ENCODE peak calls at places on chromosomes 6 and 20, in five cellular contexts. One of them, this sample, is unnamed.

GRCh38 chr6:54244430-54244829 is 63.8 kb upstream of the TINAG start:
- DNase-seq in PC-3: peak; percentile 71
- DNase-seq in H9: no peak
- DNase-seq in GM23338: peak; percentile 60
- DNase-seq in CD4-positive, alpha-beta T cell: no peak
- DNase-seq in this sample: no peak

GRCh38 chr6:143325379-143326140 is 124.9 kb downstream of the ADAT2 start:
- DNase-seq in CD4-positive, alpha-beta T cell: no peak
- DNase-seq in GM23338: no peak
- DNase-seq in PC-3: peak; percentile 67
- DNase-seq in H9: no peak
- DNase-seq in this sample: peak; percentile 88

GRCh38 chr6:153090241-153090930 is 40.7 kb downstream of the RGS17 start:
- DNase-seq in CD4-positive, alpha-beta T cell: no peak
- DNase-seq in GM23338: no peak
- DNase-seq in H9: no peak
- DNase-seq in PC-3: peak; percentile 71
- DNase-seq in this sample: peak; percentile 47

GRCh38 chr20:62415354-62416111 is 8.4 kb upstream of the CABLES2 start:
- DNase-seq in H9: no peak
- DNase-seq in GM23338: no peak
- DNase-seq in CD4-positive, alpha-beta T cell: no peak
- DNase-seq in PC-3: no peak
- DNase-seq in this sample: no peak

GRCh38 chr6:75932067-75932466 is 140.4 kb downstream of the IMPG1 start:
- DNase-seq in H9: peak; percentile 61
- DNase-seq in GM23338: peak; percentile 86
- DNase-seq in CD4-positive, alpha-beta T cell: no peak
- DNase-seq in PC-3: peak; percentile 51
- DNase-seq in this sample: no peak

GRCh38 chr20:23147964-23148720 is 62.0 kb upstream of the CD93 start:
- DNase-seq in PC-3: peak; percentile 94
- DNase-seq in GM23338: no peak
- DNase-seq in H9: no peak
- DNase-seq in CD4-positive, alpha-beta T cell: no peak
- DNase-seq in this sample: peak; percentile 77

GRCh38 chr6:112941613-112942012 is 594.5 kb downstream of the RFPL4B start:
- DNase-seq in GM23338: no peak
- DNase-seq in CD4-positive, alpha-beta T cell: no peak
- DNase-seq in PC-3: no peak
- DNase-seq in H9: no peak
- DNase-seq in this sample: no peak

GRCh38 chr20:10792291-10792690 is 118.5 kb upstream of the JAG1 start:
- DNase-seq in GM23338: no peak
- DNase-seq in PC-3: no peak
- DNase-seq in H9: no peak
- DNase-seq in CD4-positive, alpha-beta T cell: no peak
- DNase-seq in this sample: no peak

DNA sequence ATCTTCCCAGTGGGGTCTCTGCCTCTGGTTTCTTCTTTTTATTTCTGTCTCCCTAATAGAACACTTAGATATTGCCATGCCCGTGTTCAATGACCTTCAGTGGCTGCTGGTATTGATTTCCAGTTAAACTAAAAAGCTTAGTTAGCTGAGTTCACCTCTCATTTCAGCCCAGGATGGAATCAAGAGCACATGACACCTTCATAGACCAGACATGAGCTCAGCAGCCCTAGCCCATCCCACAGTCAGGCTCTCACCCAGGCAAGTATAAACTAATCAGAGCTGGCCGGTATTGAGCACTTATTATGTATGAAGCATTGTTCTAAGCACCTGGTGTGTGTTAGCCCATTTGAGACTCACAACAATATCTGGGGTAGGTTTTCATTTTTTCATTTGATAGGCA is 33.7 kb upstream of the PLEKHG1 start:
- DNase-seq in PC-3: no peak
- DNase-seq in CD4-positive, alpha-beta T cell: no peak
- DNase-seq in H9: no peak
- DNase-seq in GM23338: no peak
- DNase-seq in this sample: peak; percentile 48
- H3K27ac ChIP-seq in PC-3: no peak overlapping the region
- H3K27ac ChIP-seq in CD4-positive, alpha-beta T cell: no peak overlapping the region
- H3K27ac ChIP-seq in H9: no peak overlapping the region
- H3K27ac ChIP-seq in GM23338: no peak overlapping the region
- H3K27ac ChIP-seq in this sample: no peak overlapping the region

GRCh38 chr6:159312204-159312603 is 143.0 kb downstream of the FNDC1 start:
- DNase-seq in PC-3: no peak
- DNase-seq in CD4-positive, alpha-beta T cell: no peak
- DNase-seq in H9: no peak
- DNase-seq in GM23338: no peak
- DNase-seq in this sample: no peak
- H3K27me3 ChIP-seq in PC-3: peaks cover 10% of the 10 kb centered on the region
- H3K27me3 ChIP-seq in CD4-positive, alpha-beta T cell: no peaks in the 10 kb centered on the region
- H3K27me3 ChIP-seq in H9: no peaks in the 10 kb centered on the region
- H3K27me3 ChIP-seq in GM23338: no peaks in the 10 kb centered on the region
- H3K27me3 ChIP-seq in this sample: no peaks in the 10 kb centered on the region

GRCh38 chr6:28974505-28974904 is 30.6 kb downstream of the ZNF311 start:
- DNase-seq in PC-3: no peak
- DNase-seq in CD4-positive, alpha-beta T cell: no peak
- DNase-seq in H9: no peak
- DNase-seq in GM23338: no peak
- DNase-seq in this sample: no peak
- TF ChIP-seq CTCF in PC-3: no peak
- TF ChIP-seq CTCF in CD4-positive, alpha-beta T cell: no peak
- TF ChIP-seq CTCF in H9: no peak
- TF ChIP-seq CTCF in GM23338: no peak
- TF ChIP-seq CTCF in this sample: no peak

GRCh38 chr6:4008324-4009047 is 70.5 kb downstream of the FAM217A start:
- DNase-seq in CD4-positive, alpha-beta T cell: peak; percentile 10
- DNase-seq in H9: no peak
- DNase-seq in GM23338: peak; percentile 35
- DNase-seq in PC-3: peak; percentile 79
- DNase-seq in this sample: no peak
- H3K27ac ChIP-seq in CD4-positive, alpha-beta T cell: no peak overlapping the region
- H3K27ac ChIP-seq in H9: no peak overlapping the region
- H3K27ac ChIP-seq in GM23338: no peak overlapping the region
- H3K27ac ChIP-seq in PC-3: no peak overlapping the region
- H3K27ac ChIP-seq in this sample: no peak overlapping the region

GRCh38 chr6:96015321-96015790 is 418 bp upstream of the FUT9 start:
- DNase-seq in PC-3: no peak
- DNase-seq in GM23338: peak; percentile 83
- DNase-seq in H9: no peak
- DNase-seq in CD4-positive, alpha-beta T cell: no peak
- DNase-seq in this sample: no peak
- H3K27me3 ChIP-seq in PC-3: no peaks in the 10 kb centered on the region
- H3K27me3 ChIP-seq in GM23338: peaks cover 22% of the 10 kb centered on the region
- H3K27me3 ChIP-seq in H9: no peaks in the 10 kb centered on the region
- H3K27me3 ChIP-seq in CD4-positive, alpha-beta T cell: peaks cover 29% of the 10 kb centered on the region
- H3K27me3 ChIP-seq in this sample: peaks cover 39% of the 10 kb centered on the region

GRCh38 chr20:37543828-37544227 is 16.2 kb upstream of the BLCAP start:
- DNase-seq in H9: peak; percentile 25
- DNase-seq in CD4-positive, alpha-beta T cell: no peak
- DNase-seq in GM23338: peak; percentile 54
- DNase-seq in PC-3: peak; percentile 87
- DNase-seq in this sample: no peak
- TF ChIP-seq CTCF in H9: peak; percentile 58
- TF ChIP-seq CTCF in CD4-positive, alpha-beta T cell: no peak
- TF ChIP-seq CTCF in GM23338: peak; percentile 59
- TF ChIP-seq CTCF in PC-3: peak; percentile 72
- TF ChIP-seq CTCF in this sample: peak; percentile 56

DNA sequence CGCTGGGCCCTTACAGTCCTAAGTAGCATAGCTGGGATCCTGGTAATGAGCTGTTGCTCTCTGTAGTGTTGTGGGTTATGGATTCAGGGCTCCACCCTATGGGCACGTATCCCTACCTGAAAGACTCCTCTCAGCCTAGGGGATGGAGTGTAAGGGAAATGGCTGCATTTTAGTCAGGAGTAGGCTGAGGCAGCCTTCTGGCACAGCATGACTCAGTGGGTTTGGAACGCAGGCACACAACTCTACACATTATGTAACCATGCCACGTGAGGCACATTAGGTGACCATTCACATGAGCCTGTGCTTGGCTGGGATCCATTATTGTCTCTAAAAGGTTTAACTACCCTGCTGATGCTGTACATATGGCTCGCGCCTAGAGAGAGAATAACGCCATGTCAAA is 27.8 kb downstream of the HDDC2 start:
- DNase-seq in GM23338: no peak
- DNase-seq in PC-3: peak; percentile 94
- DNase-seq in H9: no peak
- DNase-seq in CD4-positive, alpha-beta T cell: no peak
- DNase-seq in this sample: peak; percentile 92
- H3K27ac ChIP-seq in GM23338: no peak overlapping the region
- H3K27ac ChIP-seq in PC-3: peak overlapping the region; percentile 60
- H3K27ac ChIP-seq in H9: no peak overlapping the region
- H3K27ac ChIP-seq in CD4-positive, alpha-beta T cell: no peak overlapping the region
- H3K27ac ChIP-seq in this sample: peak overlapping the region; percentile 25

GRCh38 chr6:26328265-26328844 is 36.6 kb upstream of the BTN3A2 start:
- DNase-seq in GM23338: no peak
- DNase-seq in PC-3: no peak
- DNase-seq in CD4-positive, alpha-beta T cell: peak; percentile 24
- DNase-seq in H9: no peak
- DNase-seq in this sample: no peak
- H3K27me3 ChIP-seq in GM23338: peaks cover 19% of the 10 kb centered on the region
- H3K27me3 ChIP-seq in PC-3: no peaks in the 10 kb centered on the region
- H3K27me3 ChIP-seq in CD4-positive, alpha-beta T cell: peaks cover 23% of the 10 kb centered on the region
- H3K27me3 ChIP-seq in H9: peaks cover 6% of the 10 kb centered on the region
- H3K27me3 ChIP-seq in this sample: no peaks in the 10 kb centered on the region